ENCODE peak calls at places on chromosomes 4 and X, in four cellular contexts. R is A549, W is HepG2, T is H1. O is an unnamed sample.

GRCh38 chr4:153028535-153028934 is 92.4 kb downstream of the FHDC1 start:
- DNase-seq in W (no peak), T (no peak), R (no peak), O (no peak)

GRCh38 chrX:120274958-120275357 is 24.3 kb downstream of the ZBTB33 start:
- DNase-seq in R (no peak), W (no peak), T (no peak), O (no peak)

GRCh38 chrX:56764975-56765791 is 36.1 kb downstream of the NBDY start:
- DNase-seq in R (no peak), T (peak), W (no peak), O (no peak)

GRCh38 chrX:13440166-13440565 is 120.3 kb upstream of the ATXN3L start:
- DNase-seq in R (no peak), W (no peak), T (no peak), O (no peak)

GRCh38 chr4:161949941-161950725 is 213.7 kb downstream of the FSTL5 start:
- DNase-seq in W (no peak), T (no peak), R (no peak), O (no peak)

GRCh38 chr4:141046255-141046654 is 87.0 kb downstream of the RNF150 start:
- DNase-seq in R (peak), T (no peak), W (peak), O (no peak)

GRCh38 chr4:3107271-3108185 is 33.0 kb downstream of the HTT start:
- DNase-seq in W (no peak), R (no peak), T (no peak), O (no peak)

GRCh38 chr4:81198151-81198550 is 16.9 kb downstream of the PRKG2 start:
- DNase-seq in W (no peak), R (no peak), T (no peak), O (no peak)

GRCh38 chr4:2412885-2413716 is 5.3 kb downstream of the ZFYVE28 start:
- DNase-seq in T (peak), W (peak), R (peak), O (peak)

GRCh38 chr4:7842384-7843279 is 97.0 kb downstream of the AFAP1 start:
- DNase-seq in W (no peak), T (no peak), R (peak), O (no peak)

GRCh38 chrX:154428176-154429171 is at the start of gene ATP6AP1:
- DNase-seq in R (peak), T (peak), W (peak), O (peak)

GRCh38 chr4:184317234-184317918 is 99.7 kb upstream of the ENPP6 start:
- DNase-seq in T (peak), R (no peak), W (no peak), O (no peak)

GRCh38 chr4:147327322-147327721 is 153.6 kb upstream of the EDNRA start:
- DNase-seq in R (no peak), W (no peak), T (no peak), O (no peak)

GRCh38 chr4:157012296-157012695 is 40.7 kb upstream of the PDGFC start:
- DNase-seq in W (no peak), T (no peak), R (no peak), O (no peak)

GRCh38 chr4:137923494-137923893 is 318.7 kb downstream of the SLC7A11 start:
- DNase-seq in W (no peak), T (no peak), R (no peak), O (no peak)

GRCh38 chrX:153063315-153063714 is 7.0 kb downstream of the PNMA3 start:
- DNase-seq in T (no peak), W (peak), R (no peak), O (no peak)

GRCh38 chr4:48016141-48017107 is at the start of the genes CNGA1 and NIPAL1:
- DNase-seq in T (peak), W (peak), R (peak), O (peak)

GRCh38 chr4:73922766-73923630 is 53.8 kb downstream of the CXCL1 start:
- DNase-seq in R (peak), T (no peak), W (no peak), O (no peak)

GRCh38 chr4:47705326-47705981 is 132.4 kb downstream of the CORIN start:
- DNase-seq in W (peak), T (no peak), R (peak), O (peak)

GRCh38 chr4:155304375-155304774 is 72.4 kb downstream of the MAP9 start:
- DNase-seq in T (no peak), R (no peak), W (no peak), O (no peak)

GRCh38 chr4:161823450-161823849 is 340.4 kb downstream of the FSTL5 start:
- DNase-seq in W (no peak), R (no peak), T (no peak), O (no peak)

GRCh38 chrX:41382699-41383645 is 49.0 kb downstream of the DDX3X start:
- DNase-seq in W (no peak), R (peak), T (no peak), O (peak)

GRCh38 chrX:16797841-16798240 is 11.6 kb downstream of the TXLNG start:
- DNase-seq in R (no peak), W (no peak), T (no peak), O (no peak)

GRCh38 chr4:123832173-123833026 is 435.8 kb downstream of the SPRY1 start:
- DNase-seq in R (no peak), W (no peak), T (no peak), O (no peak)

GRCh38 chr4:171390626-171391025 is 422.6 kb upstream of the GALNTL6 start:
- DNase-seq in W (no peak), R (no peak), T (no peak), O (no peak)

GRCh38 chr4:2939383-2940243 is 23.6 kb downstream of the NOP14 start:
- DNase-seq in R (no peak), W (no peak), T (no peak), O (no peak)

GRCh38 chrX:47745386-47745785 is 86.4 kb upstream of the UXT start:
- DNase-seq in T (no peak), R (no peak), W (no peak), O (no peak)

GRCh38 chrX:119654112-119654531 is 38.8 kb downstream of the SEPTIN6 start:
- DNase-seq in W (no peak), T (no peak), R (no peak), O (no peak)

DNA sequence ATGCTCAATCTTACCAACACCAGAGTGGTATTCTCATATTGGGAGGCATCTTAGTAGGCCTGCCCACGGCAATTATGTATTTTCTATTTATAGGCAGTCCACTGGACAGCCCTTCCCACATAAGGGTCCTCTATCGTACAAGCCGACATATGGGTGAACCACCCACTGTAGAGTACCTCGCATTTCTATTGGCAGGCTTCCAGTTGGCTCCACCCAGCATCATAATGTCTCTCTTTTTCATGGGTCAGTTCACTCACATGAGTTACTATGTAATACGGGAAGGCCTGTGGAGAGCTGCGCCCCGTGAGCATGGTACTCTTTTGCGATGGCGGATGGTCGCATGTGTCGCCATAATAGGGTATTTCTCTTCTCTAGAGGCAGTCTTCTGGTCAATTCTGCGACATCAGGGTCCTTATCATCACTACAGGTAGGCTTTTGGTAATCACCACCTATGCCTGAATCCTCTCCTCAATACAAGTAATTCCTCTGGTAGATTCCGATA is 29.4 kb upstream of the FOXR2 start:
- DNase-seq in R (no peak), T (no peak), W (no peak), O (no peak)
- TF ChIP-seq PHF8 in R (no peak), T (no peak), W (no peak), O (no peak)

DNA sequence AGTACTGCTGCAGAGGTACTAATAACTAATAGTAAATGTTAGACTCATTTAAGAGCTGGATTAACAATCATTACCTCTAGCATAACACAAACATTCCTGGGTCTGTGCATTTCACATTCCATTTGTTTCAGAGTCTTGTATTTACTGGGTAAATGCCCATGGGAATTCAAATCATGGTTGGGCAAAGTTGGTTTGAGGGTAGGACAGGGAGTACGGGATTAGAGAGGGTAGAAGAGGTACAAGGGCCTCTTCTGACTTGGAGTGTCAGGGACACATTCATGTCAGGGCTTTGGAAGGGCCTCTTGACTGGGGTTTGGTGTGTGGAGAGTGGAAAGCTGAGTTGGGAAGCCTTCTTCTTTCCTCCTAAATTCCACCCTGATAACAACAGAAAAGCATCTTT is 65.9 kb downstream of the WWC2 start:
- DNase-seq in T (no peak), W (no peak), R (no peak), O (no peak)
- TF ChIP-seq PHF8 in T (no peak), W (no peak), R (no peak), O (no peak)

DNA sequence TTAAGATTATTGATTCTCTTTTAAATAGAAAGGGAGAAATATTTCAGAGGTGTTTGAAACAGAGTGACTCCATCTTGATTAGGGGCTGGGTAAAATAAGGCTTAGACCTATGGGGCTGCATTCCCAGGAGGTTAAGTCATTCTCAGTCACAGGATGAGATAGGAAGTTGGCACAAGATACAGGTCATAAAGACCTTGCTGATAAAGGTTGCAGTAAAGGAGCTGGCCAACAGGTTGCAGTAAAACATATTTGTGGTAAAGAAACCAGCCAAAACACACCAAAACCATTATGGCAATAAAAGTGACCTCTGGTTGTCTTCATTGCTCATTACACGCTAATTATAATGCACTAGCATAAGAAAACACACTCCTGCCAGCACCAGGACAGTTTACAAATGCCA is 165.0 kb downstream of the SPIN4 start:
- DNase-seq in T (no peak), R (peak), W (no peak), O (no peak)
- TF ChIP-seq PHF8 in T (no peak), R (no peak), W (no peak), O (no peak)

GRCh38 chrX:102345916-102346315 is 93.9 kb downstream of the NXF2B start:
- DNase-seq in T (peak), W (peak), R (peak), O (peak)
- TF ChIP-seq PHF8 in T (no peak), W (no peak), R (no peak), O (no peak)

GRCh38 chr4:25032126-25032525 is 1.4 kb upstream of the LGI2 start:
- DNase-seq in T (no peak), W (no peak), R (peak), O (no peak)

GRCh38 chr4:25030283-25031076 is at the start of gene LGI2:
- DNase-seq in T (peak), R (no peak), W (no peak), O (peak)

GRCh38 chr4:25029479-25030282 is 1.1 kb downstream of the LGI2 start:
- DNase-seq in R (no peak), W (no peak), T (peak), O (no peak)

GRCh38 chr4:25031077-25031606 is 396 bp upstream of the LGI2 start:
- DNase-seq in W (no peak), T (peak), R (no peak), O (no peak)
- TF ChIP-seq PHF8 in W (no peak), T (no peak), R (no peak), O (no peak)

GRCh38 chr4:125837493-125838238 is 522.9 kb downstream of the FAT4 start:
- DNase-seq in T (no peak), R (no peak), W (no peak), O (no peak)
- TF ChIP-seq PHF8 in T (no peak), R (no peak), W (no peak), O (no peak)

GRCh38 chrX:150856785-150857184 is 41.7 kb downstream of the CD99L2 start:
- DNase-seq in R (no peak), W (no peak), T (no peak), O (no peak)

GRCh38 chrX:150857453-150857852 is 41.0 kb downstream of the CD99L2 start:
- DNase-seq in W (no peak), R (no peak), T (no peak), O (no peak)

GRCh38 chrX:150849996-150850720 is 48.3 kb downstream of the CD99L2 start:
- DNase-seq in W (no peak), T (no peak), R (peak), O (no peak)

GRCh38 chrX:150856101-150856500 is 42.4 kb downstream of the CD99L2 start:
- DNase-seq in T (no peak), R (no peak), W (no peak), O (no peak)

GRCh38 chrX:150854856-150855255 is 43.6 kb downstream of the CD99L2 start:
- DNase-seq in W (no peak), R (no peak), T (no peak), O (no peak)
- TF ChIP-seq PHF8 in W (no peak), R (no peak), T (no peak), O (no peak)

GRCh38 chr4:188783606-188784157 is 644.4 kb downstream of the TRIML1 start:
- DNase-seq in T (no peak), W (no peak), R (no peak), O (no peak)
- TF ChIP-seq PHF8 in T (no peak), W (no peak), R (no peak), O (no peak)

GRCh38 chr4:96037705-96038104 is 197.8 kb downstream of the PDHA2 start:
- DNase-seq in W (no peak), T (no peak), R (no peak), O (no peak)

GRCh38 chr4:96036781-96037180 is 196.9 kb downstream of the PDHA2 start:
- DNase-seq in W (no peak), T (no peak), R (no peak), O (no peak)

DNA sequence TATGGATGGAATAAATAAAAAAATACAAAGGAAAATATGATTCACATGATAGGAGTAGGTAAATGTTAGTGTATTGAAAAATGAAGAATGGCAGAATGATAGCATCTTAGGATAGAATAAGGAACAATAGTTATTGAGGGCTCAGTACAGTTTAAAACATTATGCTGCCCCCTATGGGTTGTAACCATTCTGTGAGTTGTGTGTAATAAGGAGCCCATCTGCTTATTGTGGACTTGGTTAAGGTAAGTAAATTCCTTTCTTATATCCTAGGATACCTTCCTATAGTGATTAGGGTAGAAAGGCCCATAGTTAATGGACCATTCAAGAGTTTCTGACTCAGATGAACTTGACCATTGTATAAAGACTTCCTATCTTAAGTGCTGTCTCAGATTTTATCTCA is 195.8 kb downstream of the PDHA2 start:
- DNase-seq in R (peak), T (no peak), W (no peak), O (peak)
- TF ChIP-seq PHF8 in R (no peak), T (no peak), W (no peak), O (no peak)